ENCODE peak calls at places on chromosomes 16 and 17, in nine cellular contexts. U is spleen; A is Karpas-422; I is RWPE2; W is A673; K is BE2C; B is vagina; O is CD8-positive, alpha-beta memory T cell; P is heart left ventricle. Z is an unnamed sample.

GRCh38 chr16:69762843-69763556 is 868 bp downstream of the WWP2 start:
- DNase-seq in B (no peak), O (no peak), P (no peak), W (no peak), I (no peak), U (no peak), K (no peak), A (peak; percentile 69), Z (peak; percentile 25)

GRCh38 chr17:79651266-79651665 is 40.4 kb upstream of the RBFOX3 start:
- DNase-seq in O (no peak), I (no peak), P (no peak), B (peak; percentile 82), A (no peak), K (no peak), W (no peak), U (no peak), Z (no peak)

GRCh38 chr17:39166437-39167335 is 725 bp upstream of the ARL5C start:
- DNase-seq in B (no peak), A (no peak), U (no peak), W (no peak), P (no peak), K (no peak), O (no peak), I (no peak), Z (no peak)

GRCh38 chr17:31008374-31009035 is 37.7 kb downstream of the RNF135 start:
- DNase-seq in P (peak; percentile 52), U (peak; percentile 92), I (peak; percentile 62), A (peak; percentile 86), B (no peak), O (peak; percentile 38), W (peak; percentile 3), K (no peak), Z (no peak)

GRCh38 chr17:79024901-79025737 is 1.1 kb downstream of the C1QTNF1 start:
- DNase-seq in U (peak; percentile 66), O (no peak), B (no peak), P (peak; percentile 79), K (no peak), I (peak; percentile 65), W (no peak), A (no peak), Z (no peak)

GRCh38 chr17:19979917-19980770 is 2.5 kb upstream of the AKAP10 start:
- DNase-seq in U (peak; percentile 86), I (no peak), W (no peak), O (no peak), A (no peak), K (no peak), B (no peak), P (peak; percentile 22), Z (no peak)

GRCh38 chr17:44533533-44534246 is 23.6 kb upstream of the FZD2 start:
- DNase-seq in W (peak; percentile 85), B (no peak), K (peak; percentile 95), A (peak; percentile 94), O (peak; percentile 84), I (peak; percentile 87), U (peak; percentile 95), P (peak; percentile 84), Z (no peak)

GRCh38 chr16:50472472-50472871 is 75.7 kb upstream of the NKD1 start:
- DNase-seq in A (no peak), K (no peak), B (no peak), U (no peak), I (no peak), O (no peak), P (no peak), W (no peak), Z (no peak)

GRCh38 chr16:11621920-11622651 is 35.4 kb upstream of the LITAF start:
- DNase-seq in W (no peak), P (no peak), A (peak; percentile 45), I (no peak), U (peak; percentile 88), K (no peak), B (no peak), O (peak; percentile 44), Z (no peak)

GRCh38 chr17:77865109-77865611 is 93.3 kb upstream of the TNRC6C start:
- DNase-seq in K (peak; percentile 89), A (no peak), P (no peak), W (no peak), I (no peak), O (no peak), U (peak; percentile 63), B (no peak), Z (no peak)

GRCh38 chr17:18235743-18236256 is 10.4 kb downstream of the LLGL1 start:
- DNase-seq in P (no peak), I (peak; percentile 88), K (no peak), B (no peak), O (no peak), A (no peak), W (no peak), U (no peak), Z (no peak)

GRCh38 chr16:88064889-88065746 is 113.9 kb downstream of the BANP start:
- DNase-seq in B (no peak), K (no peak), O (no peak), I (no peak), A (no peak), W (no peak), P (no peak), U (peak; percentile 51), Z (no peak)

GRCh38 chr17:80895366-80895765 is 96.3 kb upstream of the CHMP6 start:
- DNase-seq in W (no peak), K (no peak), I (no peak), U (no peak), A (no peak), B (no peak), O (no peak), P (no peak), Z (no peak)

GRCh38 chr16:2364638-2365210 is 24.2 kb upstream of the ABCA3 start:
- DNase-seq in K (no peak), W (peak; percentile 14), A (no peak), O (no peak), I (no peak), P (no peak), U (no peak), B (no peak), Z (no peak)

GRCh38 chr16:29925805-29926674 is at the start of gene KCTD13:
- DNase-seq in P (peak; percentile 85), U (peak; percentile 95), K (peak; percentile 91), I (peak; percentile 82), O (peak; percentile 80), B (no peak), W (peak; percentile 89), A (peak; percentile 92), Z (peak; percentile 29)

GRCh38 chr17:17702821-17703607 is 21.8 kb downstream of the RAI1 start:
- DNase-seq in A (no peak), O (no peak), W (no peak), K (no peak), P (no peak), U (no peak), I (no peak), B (no peak), Z (no peak)

GRCh38 chr17:7841309-7841621 is 7.2 kb downstream of the KDM6B start:
- DNase-seq in O (no peak), P (no peak), K (peak; percentile 77), I (no peak), W (no peak), B (no peak), U (no peak), A (peak; percentile 84), Z (no peak)

GRCh38 chr17:7839890-7840260 is 5.9 kb downstream of the KDM6B start:
- DNase-seq in P (no peak), B (no peak), A (peak; percentile 88), U (no peak), K (no peak), W (peak; percentile 80), O (no peak), I (no peak), Z (no peak)

GRCh38 chr17:7841622-7842379 is 7.8 kb downstream of the KDM6B start:
- DNase-seq in B (no peak), W (peak; percentile 96), K (peak; percentile 89), U (peak; percentile 96), O (peak; percentile 94), P (peak; percentile 94), I (peak; percentile 90), A (peak; percentile 98), Z (peak; percentile 43)

GRCh38 chr17:7840441-7840840 is 6.4 kb downstream of the KDM6B start:
- DNase-seq in K (no peak), W (no peak), B (no peak), U (no peak), O (no peak), P (no peak), I (no peak), A (no peak), Z (no peak)

GRCh38 chr17:7840875-7841274 is 6.9 kb downstream of the KDM6B start:
- DNase-seq in B (no peak), W (no peak), P (no peak), U (no peak), A (no peak), I (no peak), K (no peak), O (no peak), Z (no peak)
- H3K4me3 ChIP-seq in B (peak overlapping the region; percentile 69), W (peak overlapping the region; percentile 81), P (peak overlapping the region; percentile 81), U (no peak overlapping the region), A (peak overlapping the region; percentile 88), I (peak overlapping the region; percentile 46), K (peak overlapping the region; percentile 77), O (peak overlapping the region; percentile 92), Z (peak overlapping the region; percentile 68)

DNA sequence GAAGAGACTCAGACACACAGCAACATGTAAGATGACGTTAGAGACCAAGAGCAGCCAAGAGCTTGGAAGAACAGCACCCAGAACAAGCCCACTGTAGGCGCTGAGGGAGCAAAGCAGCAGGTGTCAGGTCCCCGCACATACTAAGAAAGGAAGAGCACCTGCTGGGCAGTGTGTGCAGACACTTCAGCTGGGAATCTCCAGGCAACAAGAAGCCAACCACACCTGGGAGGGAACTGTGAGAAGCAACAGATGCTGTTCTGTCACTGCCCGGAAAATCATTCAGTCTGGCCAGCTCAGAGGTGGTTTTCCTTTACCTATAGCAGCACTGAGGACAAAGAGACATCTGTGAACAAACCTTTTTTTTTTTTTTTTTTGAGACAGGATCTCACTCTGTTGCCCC is 35.7 kb upstream of the MNT start:
- DNase-seq in K (no peak), O (no peak), P (no peak), U (no peak), B (no peak), I (no peak), A (no peak), W (no peak), Z (no peak)
- H3K36me3 ChIP-seq in K (peaks cover 9% of the 10 kb centered on the region), O (peaks cover 32% of the 10 kb centered on the region), P (no peaks in the 10 kb centered on the region), U (peaks cover 98% of the 10 kb centered on the region), B (no peaks in the 10 kb centered on the region), I (peaks cover 47% of the 10 kb centered on the region), A (peaks cover 12% of the 10 kb centered on the region), W (peaks cover 14% of the 10 kb centered on the region), Z (peaks cover 1% of the 10 kb centered on the region)

DNA sequence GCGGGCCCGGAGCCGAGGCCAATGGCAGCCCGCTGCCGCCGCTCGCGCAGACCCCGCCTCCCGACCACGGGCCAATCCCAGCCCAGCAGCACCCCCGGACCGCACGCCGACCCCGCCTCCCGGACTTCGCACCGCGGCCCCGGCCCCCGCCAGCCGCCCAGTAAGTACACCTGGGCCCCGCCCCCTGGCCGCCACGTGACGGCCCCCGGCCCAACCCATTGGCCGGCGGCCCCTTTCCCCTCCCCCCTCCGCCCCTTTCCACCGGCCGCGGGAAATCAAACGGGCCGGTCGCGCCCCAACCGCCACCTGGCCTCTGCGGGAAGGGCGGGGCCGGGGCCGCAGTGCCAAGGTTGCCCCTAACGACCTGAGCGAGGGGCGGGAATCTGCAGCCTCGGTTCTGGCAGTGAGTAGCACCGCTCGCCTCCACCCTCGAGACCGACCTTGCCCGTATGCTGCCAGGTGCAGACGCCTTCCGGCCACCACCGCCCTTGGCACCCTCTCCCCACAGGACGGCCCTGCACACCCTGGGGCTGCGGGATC is at the start of gene YBX2:
- DNase-seq in W (peak; percentile 84), A (peak; percentile 46), P (peak; percentile 76), U (peak; percentile 89), B (no peak), I (peak; percentile 90), K (peak; percentile 22), O (peak; percentile 66), Z (no peak)
- H3K4me3 ChIP-seq in W (peak within 1 kb of the TSS; percentile 30), A (no peak within 1 kb of the TSS), P (peak within 1 kb of the TSS; percentile 39), U (peak within 1 kb of the TSS; percentile 14), B (peak within 1 kb of the TSS; percentile 28), I (peak within 1 kb of the TSS; percentile 39), K (no peak within 1 kb of the TSS), O (peak within 1 kb of the TSS; percentile 32), Z (peak within 1 kb of the TSS; percentile 22)

GRCh38 chr16:27723711-27724490 is 174.0 kb downstream of the KATNIP start:
- DNase-seq in U (no peak), O (no peak), A (no peak), B (no peak), W (no peak), I (no peak), K (no peak), P (no peak), Z (no peak)
- H3K36me3 ChIP-seq in U (peaks cover 97% of the 10 kb centered on the region), O (no peaks in the 10 kb centered on the region), A (no peaks in the 10 kb centered on the region), B (no peaks in the 10 kb centered on the region), W (no peaks in the 10 kb centered on the region), I (no peaks in the 10 kb centered on the region), K (no peaks in the 10 kb centered on the region), P (no peaks in the 10 kb centered on the region), Z (peaks cover 1% of the 10 kb centered on the region)